ENCODE peak calls at places on chromosome 18, in five cellular contexts. H is fibroblast of lung, R is NCI-H69, Z is stomach, P is RPMI7951. E is an unnamed sample.

GRCh38 chr18:36525913-36526312 is 228.4 kb downstream of the FHOD3 start:
- DNase-seq in Z (no peak), H (no peak), P (no peak), R (no peak), E (no peak)

GRCh38 chr18:74225193-74225840 is 66.4 kb downstream of the CYB5A start:
- DNase-seq in H (no peak), P (no peak), R (no peak), Z (peak), E (no peak)

GRCh38 chr18:32301976-32302743 is 112.3 kb downstream of the MEP1B start:
- DNase-seq in P (peak), H (peak), Z (no peak), R (peak), E (peak)

GRCh38 chr18:26981373-26982082 is 116.0 kb upstream of the AQP4 start:
- DNase-seq in H (no peak), P (peak), Z (no peak), R (peak), E (peak)

GRCh38 chr18:77086656-77087390 is 45.8 kb downstream of the MBP start:
- DNase-seq in R (no peak), Z (no peak), H (no peak), P (no peak), E (no peak)

GRCh38 chr18:56393870-56394269 is 244.5 kb downstream of the TXNL1 start:
- DNase-seq in H (no peak), P (no peak), Z (no peak), R (peak), E (no peak)

GRCh38 chr18:54329787-54330186 is 27.9 kb downstream of the STARD6 start:
- DNase-seq in P (no peak), H (no peak), Z (no peak), R (no peak), E (no peak)

GRCh38 chr18:52200891-52201663 is 138.9 kb upstream of the DCC start:
- DNase-seq in H (no peak), Z (no peak), P (no peak), R (peak), E (no peak)

GRCh38 chr18:7748252-7749000 is 181.3 kb downstream of the PTPRM start:
- DNase-seq in P (no peak), R (no peak), H (no peak), Z (no peak), E (no peak)

GRCh38 chr18:274313-274712 is 6.5 kb upstream of the THOC1 start:
- DNase-seq in P (no peak), R (peak), H (no peak), Z (no peak), E (no peak)

GRCh38 chr18:50009772-50010171 is 185.2 kb downstream of the MYO5B start:
- DNase-seq in P (peak), R (peak), H (peak), Z (peak), E (peak)

GRCh38 chr18:76656925-76657324 is 161.9 kb upstream of the ZNF516 start:
- DNase-seq in Z (no peak), R (no peak), H (no peak), P (no peak), E (no peak)

E was measured in M059J.